ENCODE peak calls at places on chromosome 5, in nine cellular contexts. One of them, this sample, is unnamed.

GRCh38 chr5:78562001-78562400 is 86.6 kb downstream of the LHFPL2 start:
- DNase-seq in tibial artery: no peak
- DNase-seq in kidney: no peak
- DNase-seq in cardiac fibroblast: no peak
- DNase-seq in transverse colon: no peak
- DNase-seq in SK-N-SH: no peak
- DNase-seq in keratinocyte: no peak
- DNase-seq in GM23338: no peak
- DNase-seq in fibroblast of lung: no peak
- DNase-seq in this sample: no peak

GRCh38 chr5:157748740-157749461 is 5.4 kb downstream of the LSM11 start:
- DNase-seq in tibial artery: no peak
- DNase-seq in kidney: no peak
- DNase-seq in cardiac fibroblast: peak; percentile 81
- DNase-seq in transverse colon: no peak
- DNase-seq in SK-N-SH: no peak
- DNase-seq in keratinocyte: peak; percentile 26
- DNase-seq in GM23338: no peak
- DNase-seq in fibroblast of lung: peak; percentile 92
- DNase-seq in this sample: peak; percentile 37

GRCh38 chr5:82348749-82349148 is 70.6 kb upstream of the RPS23 start:
- DNase-seq in tibial artery: peak; percentile 50
- DNase-seq in kidney: no peak
- DNase-seq in cardiac fibroblast: peak; percentile 46
- DNase-seq in transverse colon: no peak
- DNase-seq in SK-N-SH: no peak
- DNase-seq in keratinocyte: no peak
- DNase-seq in GM23338: no peak
- DNase-seq in fibroblast of lung: peak; percentile 66
- DNase-seq in this sample: no peak

GRCh38 chr5:69048233-69048632 is 45.6 kb upstream of the SLC30A5 start:
- DNase-seq in tibial artery: no peak
- DNase-seq in kidney: no peak
- DNase-seq in cardiac fibroblast: no peak
- DNase-seq in transverse colon: no peak
- DNase-seq in SK-N-SH: peak; percentile 48
- DNase-seq in keratinocyte: no peak
- DNase-seq in GM23338: peak; percentile 56
- DNase-seq in fibroblast of lung: no peak
- DNase-seq in this sample: no peak

GRCh38 chr5:192691-192969 is 1.3 kb downstream of the LRRC14B start:
- DNase-seq in tibial artery: no peak
- DNase-seq in kidney: no peak
- DNase-seq in cardiac fibroblast: no peak
- DNase-seq in transverse colon: no peak
- DNase-seq in SK-N-SH: no peak
- DNase-seq in keratinocyte: no peak
- DNase-seq in GM23338: no peak
- DNase-seq in fibroblast of lung: no peak
- DNase-seq in this sample: no peak

GRCh38 chr5:151480384-151480783 is 33.0 kb downstream of the SLC36A1 start:
- DNase-seq in tibial artery: no peak
- DNase-seq in kidney: no peak
- DNase-seq in cardiac fibroblast: peak; percentile 45
- DNase-seq in transverse colon: peak; percentile 17
- DNase-seq in SK-N-SH: no peak
- DNase-seq in keratinocyte: no peak
- DNase-seq in GM23338: no peak
- DNase-seq in fibroblast of lung: peak; percentile 40
- DNase-seq in this sample: no peak

GRCh38 chr5:154273028-154273617 is 82.6 kb downstream of the GALNT10 start:
- DNase-seq in tibial artery: peak; percentile 31
- DNase-seq in kidney: no peak
- DNase-seq in cardiac fibroblast: peak; percentile 87
- DNase-seq in transverse colon: peak; percentile 52
- DNase-seq in SK-N-SH: no peak
- DNase-seq in keratinocyte: peak; percentile 2
- DNase-seq in GM23338: no peak
- DNase-seq in fibroblast of lung: peak; percentile 43
- DNase-seq in this sample: no peak

GRCh38 chr5:111972548-111972947 is 215.6 kb upstream of the NREP start:
- DNase-seq in tibial artery: no peak
- DNase-seq in kidney: no peak
- DNase-seq in cardiac fibroblast: no peak
- DNase-seq in transverse colon: no peak
- DNase-seq in SK-N-SH: no peak
- DNase-seq in keratinocyte: no peak
- DNase-seq in GM23338: no peak
- DNase-seq in fibroblast of lung: no peak
- DNase-seq in this sample: no peak

GRCh38 chr5:172175263-172175719 is 12.7 kb downstream of the STK10 start:
- DNase-seq in tibial artery: peak; percentile 61
- DNase-seq in kidney: peak; percentile 88
- DNase-seq in cardiac fibroblast: no peak
- DNase-seq in transverse colon: peak; percentile 83
- DNase-seq in SK-N-SH: no peak
- DNase-seq in keratinocyte: no peak
- DNase-seq in GM23338: no peak
- DNase-seq in fibroblast of lung: no peak
- DNase-seq in this sample: no peak

GRCh38 chr5:77957-78804 is 13.8 kb upstream of the PLEKHG4B start:
- DNase-seq in tibial artery: no peak
- DNase-seq in kidney: peak; percentile 53
- DNase-seq in cardiac fibroblast: peak; percentile 10
- DNase-seq in transverse colon: no peak
- DNase-seq in SK-N-SH: peak; percentile 70
- DNase-seq in keratinocyte: no peak
- DNase-seq in GM23338: peak; percentile 58
- DNase-seq in fibroblast of lung: peak; percentile 85
- DNase-seq in this sample: peak; percentile 9

GRCh38 chr5:24765219-24765618 is 120.4 kb upstream of the CDH10 start:
- DNase-seq in tibial artery: no peak
- DNase-seq in kidney: no peak
- DNase-seq in cardiac fibroblast: no peak
- DNase-seq in transverse colon: no peak
- DNase-seq in SK-N-SH: no peak
- DNase-seq in keratinocyte: no peak
- DNase-seq in GM23338: no peak
- DNase-seq in fibroblast of lung: no peak
- DNase-seq in this sample: no peak

GRCh38 chr5:145072880-145073279 is 762.3 kb downstream of the PRELID2 start:
- DNase-seq in tibial artery: no peak
- DNase-seq in kidney: no peak
- DNase-seq in cardiac fibroblast: no peak
- DNase-seq in transverse colon: no peak
- DNase-seq in SK-N-SH: no peak
- DNase-seq in keratinocyte: no peak
- DNase-seq in GM23338: no peak
- DNase-seq in fibroblast of lung: no peak
- DNase-seq in this sample: peak; percentile 61

GRCh38 chr5:91182763-91183162 is 200.4 kb downstream of the ARRDC3 start:
- DNase-seq in tibial artery: peak; percentile 39
- DNase-seq in kidney: no peak
- DNase-seq in cardiac fibroblast: peak; percentile 43
- DNase-seq in transverse colon: peak; percentile 47
- DNase-seq in SK-N-SH: no peak
- DNase-seq in keratinocyte: no peak
- DNase-seq in GM23338: peak; percentile 52
- DNase-seq in fibroblast of lung: no peak
- DNase-seq in this sample: no peak

GRCh38 chr5:116579139-116579538 is 4.5 kb upstream of the SEMA6A start:
- DNase-seq in tibial artery: no peak
- DNase-seq in kidney: no peak
- DNase-seq in cardiac fibroblast: no peak
- DNase-seq in transverse colon: no peak
- DNase-seq in SK-N-SH: no peak
- DNase-seq in keratinocyte: no peak
- DNase-seq in GM23338: no peak
- DNase-seq in fibroblast of lung: no peak
- DNase-seq in this sample: no peak

GRCh38 chr5:172857982-172858381 is 23.9 kb downstream of the ERGIC1 start:
- DNase-seq in tibial artery: no peak
- DNase-seq in kidney: no peak
- DNase-seq in cardiac fibroblast: no peak
- DNase-seq in transverse colon: no peak
- DNase-seq in SK-N-SH: no peak
- DNase-seq in keratinocyte: no peak
- DNase-seq in GM23338: no peak
- DNase-seq in fibroblast of lung: no peak
- DNase-seq in this sample: no peak

GRCh38 chr5:179187229-179187678 is 127.1 kb downstream of the ZNF354C start:
- DNase-seq in tibial artery: no peak
- DNase-seq in kidney: peak; percentile 37
- DNase-seq in cardiac fibroblast: no peak
- DNase-seq in transverse colon: no peak
- DNase-seq in SK-N-SH: no peak
- DNase-seq in keratinocyte: no peak
- DNase-seq in GM23338: peak; percentile 68
- DNase-seq in fibroblast of lung: no peak
- DNase-seq in this sample: no peak

GRCh38 chr5:180084638-180085561 is 13.3 kb upstream of the RNF130 start:
- DNase-seq in tibial artery: no peak
- DNase-seq in kidney: no peak
- DNase-seq in cardiac fibroblast: no peak
- DNase-seq in transverse colon: peak; percentile 80
- DNase-seq in SK-N-SH: peak; percentile 53
- DNase-seq in keratinocyte: no peak
- DNase-seq in GM23338: peak; percentile 51
- DNase-seq in fibroblast of lung: no peak
- DNase-seq in this sample: no peak

GRCh38 chr5:155085282-155085990 is 71.9 kb downstream of the KIF4B start:
- DNase-seq in tibial artery: no peak
- DNase-seq in kidney: no peak
- DNase-seq in cardiac fibroblast: no peak
- DNase-seq in transverse colon: no peak
- DNase-seq in SK-N-SH: no peak
- DNase-seq in keratinocyte: peak; percentile 69
- DNase-seq in GM23338: no peak
- DNase-seq in fibroblast of lung: peak; percentile 12
- DNase-seq in this sample: no peak

GRCh38 chr5:30401479-30402058 is 791.9 kb upstream of the CDH6 start:
- DNase-seq in tibial artery: peak; percentile 19
- DNase-seq in kidney: no peak
- DNase-seq in cardiac fibroblast: peak; percentile 28
- DNase-seq in transverse colon: peak; percentile 9
- DNase-seq in SK-N-SH: peak; percentile 3
- DNase-seq in keratinocyte: no peak
- DNase-seq in GM23338: peak; percentile 85
- DNase-seq in fibroblast of lung: peak; percentile 39
- DNase-seq in this sample: peak; percentile 26

GRCh38 chr5:138508958-138509357 is 34.1 kb downstream of the ETF1 start:
- DNase-seq in tibial artery: no peak
- DNase-seq in kidney: no peak
- DNase-seq in cardiac fibroblast: no peak
- DNase-seq in transverse colon: no peak
- DNase-seq in SK-N-SH: no peak
- DNase-seq in keratinocyte: no peak
- DNase-seq in GM23338: no peak
- DNase-seq in fibroblast of lung: no peak
- DNase-seq in this sample: no peak

GRCh38 chr5:16178745-16179372 is 732 bp downstream of the MARCHF11 start:
- DNase-seq in tibial artery: no peak
- DNase-seq in kidney: peak; percentile 90
- DNase-seq in cardiac fibroblast: peak; percentile 64
- DNase-seq in transverse colon: peak; percentile 44
- DNase-seq in SK-N-SH: peak; percentile 73
- DNase-seq in keratinocyte: no peak
- DNase-seq in GM23338: peak; percentile 95
- DNase-seq in fibroblast of lung: peak; percentile 70
- DNase-seq in this sample: peak; percentile 35
- H3K4me3 ChIP-seq in tibial artery: no peak overlapping the region
- H3K4me3 ChIP-seq in kidney: no peak overlapping the region
- H3K4me3 ChIP-seq in cardiac fibroblast: no peak overlapping the region
- H3K4me3 ChIP-seq in transverse colon: no peak overlapping the region
- H3K4me3 ChIP-seq in SK-N-SH: peak overlapping the region; percentile 56
- H3K4me3 ChIP-seq in keratinocyte: no peak overlapping the region
- H3K4me3 ChIP-seq in GM23338: peak overlapping the region; percentile 70
- H3K4me3 ChIP-seq in fibroblast of lung: no peak overlapping the region
- H3K4me3 ChIP-seq in this sample: peak overlapping the region; percentile 30

DNA sequence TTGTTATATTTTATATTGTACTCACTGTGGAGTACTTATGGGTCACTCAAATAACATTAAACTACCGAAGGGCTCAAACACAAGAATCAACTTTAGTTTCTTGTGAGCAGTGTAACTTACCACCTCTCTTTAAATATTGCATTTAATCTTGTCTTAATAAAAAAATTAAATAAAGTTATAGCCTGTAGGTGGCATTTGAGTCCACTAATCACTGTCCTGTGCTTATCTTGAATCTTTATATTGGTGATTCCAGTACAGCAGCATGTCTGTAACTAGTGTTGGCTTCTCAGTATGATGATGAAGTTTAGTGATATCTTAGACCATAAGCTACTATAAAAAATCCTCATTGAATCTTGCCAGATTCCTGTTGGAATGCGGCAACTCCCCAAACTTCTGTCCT is 313.8 kb downstream of the FAM170A start:
- DNase-seq in tibial artery: no peak
- DNase-seq in kidney: no peak
- DNase-seq in cardiac fibroblast: peak; percentile 46
- DNase-seq in transverse colon: no peak
- DNase-seq in SK-N-SH: no peak
- DNase-seq in keratinocyte: no peak
- DNase-seq in GM23338: no peak
- DNase-seq in fibroblast of lung: peak; percentile 15
- DNase-seq in this sample: no peak
- TF ChIP-seq CTCF in tibial artery: peak; percentile 38
- TF ChIP-seq CTCF in kidney: no peak
- TF ChIP-seq CTCF in cardiac fibroblast: no peak
- TF ChIP-seq CTCF in transverse colon: no peak
- TF ChIP-seq CTCF in SK-N-SH: peak; percentile 56
- TF ChIP-seq CTCF in keratinocyte: no peak
- TF ChIP-seq CTCF in GM23338: no peak
- TF ChIP-seq CTCF in fibroblast of lung: peak; percentile 29
- TF ChIP-seq CTCF in this sample: peak; percentile 25

GRCh38 chr5:61686491-61687257 is 354.6 kb downstream of the ZSWIM6 start:
- DNase-seq in tibial artery: no peak
- DNase-seq in kidney: no peak
- DNase-seq in cardiac fibroblast: no peak
- DNase-seq in transverse colon: no peak
- DNase-seq in SK-N-SH: no peak
- DNase-seq in keratinocyte: no peak
- DNase-seq in GM23338: no peak
- DNase-seq in fibroblast of lung: no peak
- DNase-seq in this sample: no peak

GRCh38 chr5:61683926-61684325 is 351.9 kb downstream of the ZSWIM6 start:
- DNase-seq in tibial artery: no peak
- DNase-seq in kidney: no peak
- DNase-seq in cardiac fibroblast: no peak
- DNase-seq in transverse colon: no peak
- DNase-seq in SK-N-SH: no peak
- DNase-seq in keratinocyte: no peak
- DNase-seq in GM23338: no peak
- DNase-seq in fibroblast of lung: no peak
- DNase-seq in this sample: no peak

GRCh38 chr5:61687371-61687770 is 355.3 kb downstream of the ZSWIM6 start:
- DNase-seq in tibial artery: no peak
- DNase-seq in kidney: no peak
- DNase-seq in cardiac fibroblast: no peak
- DNase-seq in transverse colon: no peak
- DNase-seq in SK-N-SH: no peak
- DNase-seq in keratinocyte: no peak
- DNase-seq in GM23338: no peak
- DNase-seq in fibroblast of lung: peak; percentile 50
- DNase-seq in this sample: no peak
- H3K4me3 ChIP-seq in tibial artery: no peak overlapping the region
- H3K4me3 ChIP-seq in kidney: no peak overlapping the region
- H3K4me3 ChIP-seq in cardiac fibroblast: no peak overlapping the region
- H3K4me3 ChIP-seq in transverse colon: no peak overlapping the region
- H3K4me3 ChIP-seq in SK-N-SH: no peak overlapping the region
- H3K4me3 ChIP-seq in keratinocyte: no peak overlapping the region
- H3K4me3 ChIP-seq in GM23338: no peak overlapping the region
- H3K4me3 ChIP-seq in fibroblast of lung: no peak overlapping the region
- H3K4me3 ChIP-seq in this sample: no peak overlapping the region

GRCh38 chr5:177399903-177400868 is at the start of gene PFN3:
- DNase-seq in tibial artery: no peak
- DNase-seq in kidney: no peak
- DNase-seq in cardiac fibroblast: peak; percentile 52
- DNase-seq in transverse colon: peak; percentile 78
- DNase-seq in SK-N-SH: no peak
- DNase-seq in keratinocyte: no peak
- DNase-seq in GM23338: peak; percentile 90
- DNase-seq in fibroblast of lung: peak; percentile 32
- DNase-seq in this sample: no peak
- TF ChIP-seq CTCF in tibial artery: no peak
- TF ChIP-seq CTCF in kidney: no peak
- TF ChIP-seq CTCF in cardiac fibroblast: no peak
- TF ChIP-seq CTCF in transverse colon: no peak
- TF ChIP-seq CTCF in SK-N-SH: no peak
- TF ChIP-seq CTCF in keratinocyte: no peak
- TF ChIP-seq CTCF in GM23338: no peak
- TF ChIP-seq CTCF in fibroblast of lung: no peak
- TF ChIP-seq CTCF in this sample: no peak

This sample was measured in retinal pigment epithelial cell.